ENCODE peak calls at places on chromosomes 11 and 22, in six cellular contexts. U is left ventricle myocardium inferior, B is tibial artery, S is thoracic aorta, H is PC-3, T is fibroblast of the aortic adventitia. A is an unnamed sample.

GRCh38 chr22:41857160-41857859 is 24.4 kb downstream of the SREBF2 start:
- DNase-seq in H (peak; percentile 87), T (peak; percentile 61), U (no peak), B (no peak), S (no peak), A (peak; percentile 62)

GRCh38 chr11:17740649-17741235 is 6.2 kb downstream of the KCNC1 start:
- DNase-seq in H (no peak), U (no peak), T (no peak), S (no peak), B (peak; percentile 50), A (no peak)

GRCh38 chr11:55847453-55847852 is 8.9 kb downstream of the OR5D16 start:
- DNase-seq in H (no peak), S (no peak), T (no peak), U (no peak), B (no peak), A (no peak)

GRCh38 chr11:122071680-122072321 is 44.2 kb downstream of the BLID start:
- DNase-seq in T (no peak), H (no peak), S (no peak), B (no peak), U (no peak), A (peak; percentile 20)

GRCh38 chr11:18522388-18522787 is 4.4 kb downstream of the TSG101 start:
- DNase-seq in H (no peak), U (no peak), S (no peak), T (peak; percentile 1), B (no peak), A (no peak)

GRCh38 chr22:35930933-35931332 is 97.7 kb downstream of the RBFOX2 start:
- DNase-seq in B (no peak), H (peak; percentile 49), U (no peak), T (peak; percentile 89), S (no peak), A (no peak)

GRCh38 chr11:16924826-16925494 is 89.3 kb downstream of the PLEKHA7 start:
- DNase-seq in H (peak; percentile 96), T (peak; percentile 32), S (no peak), B (peak; percentile 67), U (peak; percentile 47), A (peak; percentile 50)

GRCh38 chr11:117154468-117154867 is 10.4 kb downstream of the PAFAH1B2 start:
- DNase-seq in T (no peak), H (no peak), U (no peak), S (no peak), B (no peak), A (no peak)

GRCh38 chr11:33766085-33766484 is 8.2 kb downstream of the FBXO3 start:
- DNase-seq in H (peak; percentile 52), S (no peak), B (no peak), U (no peak), T (no peak), A (no peak)

GRCh38 chr22:41397143-41397811 is 15.5 kb downstream of the TEF start:
- DNase-seq in U (no peak), H (no peak), T (no peak), B (no peak), S (no peak), A (no peak)

GRCh38 chr11:105153392-105153791 is 13.8 kb upstream of the CARD18 start:
- DNase-seq in H (no peak), B (no peak), U (no peak), T (no peak), S (no peak), A (no peak)

GRCh38 chr11:44280257-44280656 is 29.7 kb downstream of the ALX4 start:
- DNase-seq in T (no peak), H (no peak), B (no peak), U (no peak), S (no peak), A (no peak)

GRCh38 chr11:70495351-70496310 is 97.3 kb downstream of the CTTN start:
- DNase-seq in T (no peak), U (peak; percentile 10), H (no peak), B (peak; percentile 47), S (no peak), A (no peak)

GRCh38 chr11:10982695-10983492 is 125.0 kb upstream of the ZBED5 start:
- DNase-seq in B (no peak), U (no peak), T (peak; percentile 36), H (peak; percentile 54), S (no peak), A (no peak)

GRCh38 chr11:130999086-130999485 is 82.8 kb upstream of the SNX19 start:
- DNase-seq in B (no peak), H (peak; percentile 70), T (peak; percentile 91), S (no peak), U (no peak), A (no peak)

GRCh38 chr22:23065069-23065451 is 5.3 kb upstream of the GNAZ start:
- DNase-seq in H (no peak), T (no peak), U (no peak), S (no peak), B (no peak), A (no peak)

GRCh38 chr11:15199693-15200092 is 85.0 kb downstream of the INSC start:
- DNase-seq in B (peak; percentile 72), H (peak; percentile 53), S (peak; percentile 52), U (peak; percentile 58), T (peak; percentile 56), A (no peak)

GRCh38 chr11:134231958-134232674 is 7.6 kb downstream of the VPS26B start:
- DNase-seq in B (no peak), T (no peak), S (no peak), H (no peak), U (no peak), A (no peak)

DNA sequence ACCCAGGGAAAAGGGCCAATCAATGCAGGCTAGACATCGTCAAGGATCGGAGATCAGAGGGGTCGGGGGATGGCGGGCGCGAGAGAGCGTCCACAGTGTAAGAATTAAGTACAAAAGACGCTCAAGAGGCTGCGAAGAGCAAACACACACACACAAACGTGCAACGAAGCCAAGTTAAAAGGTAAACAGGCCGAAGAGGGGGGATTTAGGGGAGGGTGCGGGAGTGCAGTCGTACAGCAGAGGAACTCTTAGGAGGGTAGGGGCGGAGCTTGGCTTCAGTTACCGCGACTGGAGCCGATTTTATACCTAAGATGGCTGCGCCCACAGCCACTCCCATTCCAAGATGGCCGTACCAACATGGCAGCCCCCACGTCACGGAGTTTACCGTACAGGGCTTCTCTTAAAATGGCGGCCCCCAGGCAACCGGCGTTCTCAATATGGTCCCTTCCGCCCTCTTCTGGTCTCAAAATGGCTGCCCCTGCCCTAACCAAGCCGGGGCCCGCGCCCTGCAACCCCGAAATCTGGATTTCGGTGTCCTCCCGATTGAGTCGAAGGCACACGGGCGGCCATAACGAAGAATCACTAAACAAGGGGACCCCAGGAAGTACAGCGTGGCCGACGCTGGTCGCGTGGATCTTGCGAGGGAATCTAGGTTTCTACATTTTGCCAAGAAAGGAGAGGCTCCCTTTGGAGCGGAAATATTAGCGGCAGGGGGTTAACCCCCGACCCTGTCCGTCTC is 2.0 kb downstream of the GNG3 start:
- DNase-seq in U (peak; percentile 98), T (peak; percentile 97), S (peak; percentile 97), H (no peak), B (peak; percentile 99), A (peak; percentile 91)
- TF ChIP-seq CTCF in U (no peak), T (no peak), S (no peak), H (no peak), B (no peak), A (no peak)

DNA sequence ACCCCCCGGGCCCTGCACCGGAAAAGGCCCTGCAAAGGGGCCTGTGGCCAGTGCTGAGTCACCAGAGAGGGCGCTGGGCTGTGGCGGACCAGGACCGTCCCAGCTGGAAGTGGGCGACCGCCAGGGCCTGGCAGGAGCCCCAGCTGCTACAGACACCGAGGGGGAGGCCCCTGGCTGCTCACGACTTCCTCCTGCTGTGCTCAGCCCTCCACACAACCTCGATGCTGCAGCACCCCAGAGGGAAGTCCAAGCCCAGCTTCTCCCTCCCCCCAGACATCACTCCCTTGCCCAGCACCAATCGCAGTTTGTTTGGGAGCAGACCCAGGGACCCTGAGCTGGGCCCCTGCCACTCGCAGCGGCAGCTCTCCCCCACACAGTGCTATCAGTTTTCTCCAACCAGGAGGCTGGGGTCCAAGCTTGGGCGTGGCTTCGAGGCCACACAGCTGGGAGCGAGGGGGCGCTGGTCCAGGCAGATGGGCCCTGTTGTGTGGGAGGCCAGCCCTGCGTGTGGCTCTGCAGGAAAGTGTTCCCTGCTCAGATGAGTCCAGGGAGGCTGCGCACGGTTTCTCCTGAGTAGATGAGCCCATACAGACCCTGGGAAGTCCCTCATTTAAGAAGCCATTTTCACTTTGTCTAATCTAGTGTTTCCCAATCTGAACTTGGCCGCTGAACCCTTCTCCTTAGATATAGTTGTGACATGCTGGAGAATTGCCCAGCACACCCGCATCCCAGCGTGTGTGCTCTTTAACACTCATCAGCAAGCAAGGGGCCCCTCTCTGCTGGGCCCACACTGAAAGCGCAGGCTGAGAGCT is 5.6 kb upstream of the SH3BP1 start:
- DNase-seq in H (no peak), S (no peak), U (peak; percentile 90), B (peak; percentile 93), T (peak; percentile 91), A (peak; percentile 85)
- TF ChIP-seq CTCF in H (no peak), S (peak; percentile 33), U (peak; percentile 37), B (peak; percentile 12), T (peak; percentile 36), A (no peak)

GRCh38 chr22:27416553-27417427 is 384.8 kb downstream of the MN1 start:
- DNase-seq in U (no peak), H (peak; percentile 60), B (no peak), S (no peak), T (peak; percentile 92), A (no peak)
- TF ChIP-seq CTCF in U (no peak), H (no peak), B (no peak), S (no peak), T (no peak), A (no peak)

GRCh38 chr11:34926101-34926830 is 9.8 kb downstream of the PDHX start:
- DNase-seq in T (peak; percentile 76), H (peak; percentile 67), U (no peak), B (no peak), S (no peak), A (no peak)

GRCh38 chr11:34928268-34928959 is 12.0 kb downstream of the PDHX start:
- DNase-seq in U (no peak), H (no peak), T (no peak), S (no peak), B (no peak), A (no peak)

GRCh38 chr11:34928960-34929680 is 12.7 kb downstream of the PDHX start:
- DNase-seq in B (no peak), U (no peak), H (no peak), S (no peak), T (peak; percentile 34), A (no peak)

GRCh38 chr11:34926831-34927132 is 10.4 kb downstream of the PDHX start:
- DNase-seq in T (peak; percentile 60), U (no peak), S (no peak), H (peak; percentile 23), B (no peak), A (no peak)

GRCh38 chr11:34929794-34930763 is 13.7 kb downstream of the PDHX start:
- DNase-seq in B (no peak), H (no peak), T (no peak), U (no peak), S (no peak), A (no peak)
- TF ChIP-seq CTCF in B (no peak), H (no peak), T (no peak), U (no peak), S (no peak), A (no peak)

GRCh38 chr11:68271023-68271780 is 571 bp downstream of the C11orf24 start:
- DNase-seq in T (peak; percentile 84), H (peak; percentile 79), S (peak; percentile 48), U (peak; percentile 47), B (no peak), A (peak; percentile 62)
- TF ChIP-seq CTCF in T (peak; percentile 62), H (peak; percentile 58), S (peak; percentile 49), U (peak; percentile 60), B (peak; percentile 41), A (peak; percentile 23)